ENCODE peak calls at places on chromosomes 6 and 20, in nine cellular contexts. G is bronchial epithelial cell; N is CD8-positive, alpha-beta memory T cell; F is NCI-H524; Q is foreskin keratinocyte; M is nephron progenitor cell; D is amniotic stem cell; L is NCI-H460; P is B cell. E is an unnamed sample.

GRCh38 chr6:110233769-110234374 is 53.6 kb downstream of the CDC40 start:
- DNase-seq in M (no peak), Q (no peak), P (no peak), G (no peak), N (no peak), F (no peak), L (no peak), D (no peak), E (no peak)

GRCh38 chr6:170045981-170046667 is 244.8 kb downstream of the DLL1 start:
- DNase-seq in N (no peak), G (no peak), M (no peak), L (no peak), Q (no peak), D (no peak), F (no peak), P (no peak), E (no peak)

GRCh38 chr6:25641940-25642666 is 9.9 kb upstream of the SCGN start:
- DNase-seq in N (no peak), P (no peak), Q (no peak), F (no peak), G (no peak), D (no peak), M (no peak), L (no peak), E (no peak)

GRCh38 chr6:130969807-130970491 is 93.1 kb downstream of the EPB41L2 start:
- DNase-seq in N (no peak), Q (no peak), P (no peak), F (no peak), D (no peak), L (no peak), G (peak; percentile 8), M (no peak), E (no peak)

GRCh38 chr20:43983359-43983758 is 68.7 kb downstream of the TOX2 start:
- DNase-seq in F (no peak), N (no peak), G (no peak), D (no peak), L (no peak), M (peak; percentile 16), P (no peak), Q (no peak), E (no peak)

GRCh38 chr6:63224179-63224578 is 12.9 kb downstream of the FKBP1C start:
- DNase-seq in P (no peak), Q (no peak), D (no peak), G (no peak), F (no peak), M (no peak), L (no peak), N (no peak), E (no peak)

GRCh38 chr20:63377256-63378114 is 16.3 kb upstream of the CHRNA4 start:
- DNase-seq in M (peak; percentile 88), N (no peak), D (no peak), L (no peak), Q (no peak), F (peak; percentile 62), G (no peak), P (no peak), E (no peak)

GRCh38 chr6:151497935-151498726 is 4.3 kb downstream of the CCDC170 start:
- DNase-seq in Q (no peak), M (no peak), D (no peak), F (no peak), P (no peak), N (no peak), L (no peak), G (peak; percentile 55), E (no peak)

GRCh38 chr20:20393207-20393606 is 25.3 kb downstream of the INSM1 start:
- DNase-seq in L (no peak), G (no peak), M (no peak), Q (no peak), P (no peak), F (no peak), D (peak; percentile 21), N (no peak), E (no peak)

GRCh38 chr6:26530203-26530602 is 8.0 kb upstream of the HMGN4 start:
- DNase-seq in D (no peak), N (no peak), G (no peak), Q (no peak), M (no peak), F (no peak), L (no peak), P (no peak), E (no peak)

GRCh38 chr20:54680872-54681297 is 205.5 kb downstream of the DOK5 start:
- DNase-seq in G (peak; percentile 27), M (peak; percentile 47), P (no peak), Q (peak; percentile 33), L (peak; percentile 22), F (peak; percentile 50), D (peak; percentile 22), N (no peak), E (no peak)

GRCh38 chr20:37276494-37277252 is 12.8 kb upstream of the MANBAL start:
- DNase-seq in F (peak; percentile 63), Q (peak; percentile 52), M (no peak), D (peak; percentile 72), N (no peak), P (peak; percentile 67), L (no peak), G (peak; percentile 77), E (no peak)

GRCh38 chr20:1652960-1653359 is 4.6 kb downstream of the SIRPG start:
- DNase-seq in G (no peak), D (no peak), F (no peak), N (no peak), M (no peak), P (no peak), Q (no peak), L (no peak), E (no peak)

GRCh38 chr20:5279661-5280060 is 37.1 kb downstream of the PROKR2 start:
- DNase-seq in Q (no peak), F (no peak), M (no peak), L (no peak), P (no peak), D (no peak), N (no peak), G (no peak), E (no peak)

GRCh38 chr6:5082487-5083306 is 2.4 kb upstream of the PPP1R3G start:
- DNase-seq in M (no peak), P (no peak), F (no peak), D (peak; percentile 65), N (no peak), Q (peak; percentile 95), G (peak; percentile 97), L (no peak), E (no peak)

GRCh38 chr6:112863753-112864152 is 516.6 kb downstream of the RFPL4B start:
- DNase-seq in N (no peak), Q (no peak), L (no peak), D (no peak), M (no peak), P (no peak), F (no peak), G (no peak), E (no peak)

GRCh38 chr6:72564231-72564630 is 57.6 kb upstream of the KCNQ5 start:
- DNase-seq in G (no peak), Q (no peak), D (no peak), L (no peak), F (no peak), P (no peak), N (no peak), M (no peak), E (no peak)

GRCh38 chr20:37745553-37745952 is 51.7 kb downstream of the CTNNBL1 start:
- DNase-seq in Q (no peak), M (no peak), F (no peak), L (no peak), N (no peak), G (no peak), P (no peak), D (no peak), E (no peak)

GRCh38 chr6:129539032-129539431 is 170.9 kb downstream of the ARHGAP18 start:
- DNase-seq in F (peak; percentile 51), L (no peak), D (no peak), P (no peak), M (no peak), G (no peak), N (no peak), Q (no peak), E (no peak)

GRCh38 chr6:90907931-90908655 is 321.2 kb upstream of the MAP3K7 start:
- DNase-seq in D (no peak), F (no peak), N (no peak), G (peak; percentile 97), L (no peak), P (no peak), M (no peak), Q (peak; percentile 92), E (no peak)

GRCh38 chr20:44618318-44618731 is 33.2 kb downstream of the ADA start:
- DNase-seq in Q (no peak), M (no peak), D (no peak), F (peak; percentile 58), P (no peak), L (no peak), N (peak; percentile 15), G (no peak), E (peak; percentile 22)

GRCh38 chr6:131694832-131695426 is 6.3 kb downstream of the OR2A4 start:
- DNase-seq in N (no peak), G (peak; percentile 58), M (peak; percentile 51), F (peak; percentile 81), D (peak; percentile 61), Q (peak; percentile 41), L (peak; percentile 52), P (no peak), E (peak; percentile 13)

GRCh38 chr6:155077331-155077730 is 82.2 kb downstream of the TIAM2 start:
- DNase-seq in P (no peak), F (no peak), Q (no peak), N (no peak), G (no peak), L (no peak), M (no peak), D (no peak), E (no peak)

GRCh38 chr6:38058022-38058421 is 238.5 kb downstream of the ZFAND3 start:
- DNase-seq in F (peak; percentile 95), N (no peak), G (peak; percentile 96), Q (peak; percentile 93), D (peak; percentile 31), P (no peak), L (no peak), M (no peak), E (no peak)

GRCh38 chr6:71468841-71469750 is 180.5 kb downstream of the OGFRL1 start:
- DNase-seq in G (peak; percentile 86), D (peak; percentile 84), F (no peak), M (no peak), N (no peak), P (no peak), L (no peak), Q (peak; percentile 65), E (no peak)

E was measured in effector memory CD8-positive, alpha-beta T cell.